ENCODE peak calls at places on chromosomes 12 and 14, in four cellular contexts. G is pancreas, W is MCF 10A, I is fibroblast of mammary gland. Y is an unnamed sample.

GRCh38 chr12:50621435-50622304 is 116.9 kb downstream of the DIP2B start:
- DNase-seq in G (no peak), W (no peak), I (no peak), Y (no peak)

GRCh38 chr14:50039120-50039517 is 77.3 kb downstream of the VCPKMT start:
- DNase-seq in G (no peak), W (no peak), I (no peak), Y (no peak)

GRCh38 chr12:68119250-68119649 is 40.3 kb downstream of the IFNG start:
- DNase-seq in G (no peak), W (no peak), I (no peak), Y (no peak)

GRCh38 chr14:99296517-99296916 is 24.5 kb upstream of the BCL11B start:
- DNase-seq in G (no peak), W (peak; percentile 5), I (no peak), Y (no peak)

GRCh38 chr12:27780612-27781408 is 774 bp upstream of the MANSC4 start:
- DNase-seq in G (peak; percentile 84), W (peak; percentile 65), I (peak; percentile 72), Y (no peak)

GRCh38 chr14:22047105-22047504 is 373.5 kb upstream of the OR4E1 start:
- DNase-seq in G (no peak), W (peak; percentile 41), I (no peak), Y (no peak)

GRCh38 chr12:44947163-44947562 is 71.0 kb upstream of the NELL2 start:
- DNase-seq in G (no peak), W (no peak), I (no peak), Y (no peak)

GRCh38 chr14:96265387-96265786 is 9.4 kb downstream of the BDKRB1 start:
- DNase-seq in G (no peak), W (no peak), I (no peak), Y (no peak)

GRCh38 chr14:98408024-98408555 is 863.9 kb downstream of the BCL11B start:
- DNase-seq in G (no peak), W (no peak), I (no peak), Y (no peak)

GRCh38 chr12:13075114-13075471 is 28.4 kb downstream of the GSG1 start:
- DNase-seq in G (no peak), W (no peak), I (no peak), Y (no peak)

GRCh38 chr12:11658796-11659195 is 9.3 kb downstream of the ETV6 start:
- DNase-seq in G (no peak), W (no peak), I (peak; percentile 68), Y (no peak)

GRCh38 chr12:3034067-3034750 is 43.0 kb upstream of the TSPAN9 start:
- DNase-seq in G (peak; percentile 79), W (peak; percentile 59), I (peak; percentile 62), Y (no peak)

GRCh38 chr12:115799610-115800009 is 477.9 kb downstream of the MED13L start:
- DNase-seq in G (no peak), W (no peak), I (no peak), Y (no peak)

GRCh38 chr14:24430143-24430681 is 458 bp downstream of the KHNYN start:
- DNase-seq in G (peak; percentile 86), W (peak; percentile 59), I (peak; percentile 71), Y (no peak)

GRCh38 chr14:50040401-50040775 is 76.0 kb downstream of the VCPKMT start:
- DNase-seq in G (no peak), W (peak; percentile 81), I (peak; percentile 85), Y (no peak)

GRCh38 chr12:125081427-125081826 is 16.2 kb downstream of the AACS start:
- DNase-seq in G (no peak), W (no peak), I (no peak), Y (no peak)

GRCh38 chr14:68951051-68951797 is 27.9 kb downstream of the ACTN1 start:
- DNase-seq in G (no peak), W (peak; percentile 100), I (peak; percentile 99), Y (no peak)

GRCh38 chr14:59085207-59085739 is 103.2 kb upstream of the DAAM1 start:
- DNase-seq in G (no peak), W (no peak), I (no peak), Y (no peak)

GRCh38 chr14:35416108-35416750 is 11.7 kb upstream of the NFKBIA start:
- DNase-seq in G (no peak), W (no peak), I (no peak), Y (no peak)

GRCh38 chr12:72453550-72453949 is 181.4 kb downstream of the TRHDE start:
- DNase-seq in G (no peak), W (no peak), I (no peak), Y (no peak)

GRCh38 chr12:25018146-25018545 is 69.2 kb upstream of the BCAT1 start:
- DNase-seq in G (no peak), W (no peak), I (no peak), Y (no peak)

GRCh38 chr14:72609205-72609916 is 284.5 kb downstream of the DPF3 start:
- DNase-seq in G (no peak), W (no peak), I (no peak), Y (peak; percentile 37)

GRCh38 chr12:98644433-98644711 is 216 bp downstream of the IKBIP start:
- DNase-seq in G (no peak), W (no peak), I (no peak), Y (peak; percentile 79)
- TF ChIP-seq CTCF in G (no peak), W (peak; percentile 19), I (no peak), Y (peak; percentile 43)

GRCh38 chr12:95583933-95584332 is 32.7 kb upstream of the USP44 start:
- DNase-seq in G (no peak), W (no peak), I (no peak), Y (no peak)

GRCh38 chr12:95577820-95578219 is 26.5 kb upstream of the USP44 start:
- DNase-seq in G (no peak), W (no peak), I (no peak), Y (no peak)

DNA sequence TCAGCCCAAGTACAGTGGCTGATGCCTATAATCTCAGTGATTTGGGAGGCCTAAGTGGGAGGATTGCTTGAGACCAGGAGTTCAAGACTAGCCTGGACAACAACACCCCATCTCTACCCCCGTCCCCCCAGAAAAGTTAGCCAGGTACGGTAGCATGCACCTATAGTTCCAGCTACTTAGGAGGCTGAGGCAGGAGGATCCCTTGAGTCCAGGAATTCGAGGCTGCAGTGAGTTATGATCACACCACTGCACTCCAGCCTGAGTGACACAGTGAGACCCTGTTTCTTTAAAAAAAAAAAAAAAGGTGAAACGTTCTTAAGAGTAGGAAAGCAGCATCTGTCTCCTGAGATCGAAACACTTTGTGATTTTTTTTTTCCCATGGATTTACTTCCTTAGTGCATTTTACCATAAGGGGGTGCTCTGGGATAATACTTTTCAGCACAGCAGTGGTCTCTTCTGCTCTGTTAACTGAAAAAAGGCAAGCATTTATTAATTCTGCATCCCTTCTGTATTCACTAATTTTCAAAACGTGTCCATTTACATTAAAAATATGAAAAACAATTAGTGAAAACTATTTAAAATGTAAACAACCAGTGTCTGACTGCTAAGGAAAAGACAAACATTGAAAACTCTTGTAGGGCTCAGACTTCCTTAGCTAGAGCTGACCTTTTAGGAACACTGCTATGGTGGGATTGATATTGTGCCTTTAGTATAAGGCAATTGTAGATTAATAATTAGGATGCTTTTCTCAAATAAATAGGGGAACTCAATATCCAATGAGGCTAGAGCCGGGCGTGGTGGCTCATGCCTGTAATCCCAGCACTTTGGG is 31.2 kb upstream of the USP44 start:
- DNase-seq in G (no peak), W (peak; percentile 51), I (peak; percentile 48), Y (no peak)
- TF ChIP-seq CTCF in G (peak; percentile 20), W (peak; percentile 54), I (peak; percentile 55), Y (peak; percentile 67)

GRCh38 chr12:16884056-16884455 is 278.1 kb upstream of the LMO3 start:
- DNase-seq in G (no peak), W (no peak), I (peak; percentile 0), Y (no peak)
- TF ChIP-seq CTCF in G (no peak), W (no peak), I (no peak), Y (no peak)

GRCh38 chr14:32246751-32247150 is 43.7 kb upstream of the RNU6-8 start:
- DNase-seq in G (no peak), W (no peak), I (no peak), Y (no peak)

GRCh38 chr14:32249780-32250179 is 46.7 kb upstream of the RNU6-8 start:
- DNase-seq in G (no peak), W (no peak), I (no peak), Y (no peak)

GRCh38 chr14:32244404-32244803 is 41.3 kb upstream of the RNU6-8 start:
- DNase-seq in G (no peak), W (peak; percentile 18), I (no peak), Y (no peak)
- TF ChIP-seq CTCF in G (no peak), W (no peak), I (peak; percentile 30), Y (no peak)

GRCh38 chr12:113866496-113866895 is 99.6 kb downstream of the RBM19 start:
- DNase-seq in G (no peak), W (no peak), I (no peak), Y (no peak)

GRCh38 chr12:113870890-113871289 is 95.2 kb downstream of the RBM19 start:
- DNase-seq in G (no peak), W (no peak), I (no peak), Y (no peak)

GRCh38 chr12:113868365-113868764 is 97.8 kb downstream of the RBM19 start:
- DNase-seq in G (no peak), W (no peak), I (no peak), Y (no peak)

GRCh38 chr12:113870035-113870434 is 96.1 kb downstream of the RBM19 start:
- DNase-seq in G (no peak), W (no peak), I (no peak), Y (no peak)

GRCh38 chr12:113867258-113867657 is 98.9 kb downstream of the RBM19 start:
- DNase-seq in G (no peak), W (no peak), I (peak; percentile 2), Y (no peak)
- TF ChIP-seq CTCF in G (no peak), W (no peak), I (peak; percentile 27), Y (peak; percentile 70)

GRCh38 chr14:29521526-29522137 is 406.0 kb downstream of the PRKD1 start:
- DNase-seq in G (no peak), W (peak; percentile 37), I (peak; percentile 40), Y (no peak)
- TF ChIP-seq CTCF in G (no peak), W (peak; percentile 40), I (peak; percentile 69), Y (peak; percentile 61)

GRCh38 chr12:131929530-131930456 is 717 bp downstream of the PUS1 start:
- DNase-seq in G (peak; percentile 84), W (no peak), I (no peak), Y (no peak)

GRCh38 chr12:131928080-131928764 is 854 bp upstream of the PUS1 start:
- DNase-seq in G (no peak), W (no peak), I (peak; percentile 24), Y (no peak)

GRCh38 chr12:131927110-131928079 is 1.7 kb upstream of the PUS1 start:
- DNase-seq in G (peak; percentile 81), W (no peak), I (no peak), Y (no peak)

GRCh38 chr12:131930510-131930909 is 1.4 kb downstream of the PUS1 start:
- DNase-seq in G (no peak), W (no peak), I (no peak), Y (no peak)

DNA sequence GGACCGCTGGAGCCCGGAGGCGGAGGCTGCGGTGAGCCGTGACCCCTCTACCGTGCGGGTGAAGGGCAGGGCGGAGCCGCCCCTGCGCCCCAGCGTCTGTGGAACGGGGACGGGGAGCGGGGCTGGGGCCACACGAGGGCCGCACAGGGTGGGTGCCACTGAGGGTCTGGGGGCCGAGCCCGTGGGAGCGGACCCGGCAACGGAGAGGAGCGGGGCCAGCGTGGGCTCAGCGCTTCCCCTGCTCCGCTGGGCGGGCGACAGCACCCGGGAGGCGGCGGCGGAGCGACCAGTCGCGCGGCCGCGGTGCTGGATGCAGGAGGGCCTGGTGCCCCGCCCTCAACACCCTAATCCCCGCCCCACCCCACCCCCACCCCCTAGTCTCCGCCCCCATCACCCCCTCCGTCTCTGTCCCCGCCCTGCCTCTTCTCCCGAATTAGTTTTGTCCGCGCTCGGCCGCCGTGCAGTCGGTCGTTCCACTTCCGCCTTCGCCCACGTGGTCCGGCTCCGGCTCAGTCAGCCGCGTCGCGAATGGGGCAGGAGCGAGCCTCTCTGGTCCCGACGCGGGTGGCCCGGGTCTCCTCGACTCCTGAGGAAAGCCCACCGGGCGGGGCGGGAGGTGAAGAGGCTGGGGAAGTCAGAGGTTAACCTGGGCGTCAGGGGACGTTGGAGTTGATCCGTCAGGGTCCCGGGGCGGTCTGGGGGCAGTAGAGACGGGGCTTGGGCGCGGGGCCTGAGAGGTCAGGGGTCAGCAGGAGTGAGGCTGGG is at the start of gene PUS1:
- DNase-seq in G (peak; percentile 98), W (peak; percentile 94), I (peak; percentile 91), Y (peak; percentile 95)
- TF ChIP-seq CTCF in G (no peak), W (no peak), I (no peak), Y (no peak)